ENCODE peak calls at places on chromosomes 3 and 15, in five cellular contexts. Y, R, V, I and C are unnamed samples.

GRCh38 chr15:86165263-86166204 is 85.9 kb downstream of the AGBL1 start:
- DNase-seq in Y (no peak), V (no peak), I (no peak), R (no peak), C (no peak)

GRCh38 chr3:126932188-126932931 is 50.6 kb upstream of the PLXNA1 start:
- DNase-seq in I (no peak), V (peak; percentile 83), R (peak; percentile 14), Y (no peak), C (peak; percentile 38)

GRCh38 chr3:134993011-134993410 is 198.0 kb downstream of the EPHB1 start:
- DNase-seq in Y (no peak), V (no peak), I (no peak), R (no peak), C (no peak)

GRCh38 chr3:153038779-153039178 is 123.2 kb upstream of the RAP2B start:
- DNase-seq in V (no peak), R (no peak), I (no peak), Y (no peak), C (peak; percentile 54)

GRCh38 chr15:95304116-95304873 is 1026.2 kb upstream of the NR2F2 start:
- DNase-seq in Y (peak; percentile 48), R (no peak), V (no peak), I (no peak), C (no peak)

GRCh38 chr3:98721776-98722175 is 41.4 kb upstream of the ST3GAL6 start:
- DNase-seq in I (no peak), R (no peak), Y (no peak), V (no peak), C (no peak)

GRCh38 chr3:15805756-15806266 is 8.0 kb upstream of the ANKRD28 start:
- DNase-seq in I (peak; percentile 33), Y (peak; percentile 43), V (no peak), R (no peak), C (peak; percentile 75)

GRCh38 chr3:52481819-52482521 is 13.2 kb upstream of the STAB1 start:
- DNase-seq in R (peak; percentile 77), I (no peak), V (no peak), Y (no peak), C (no peak)

GRCh38 chr3:114892880-114893279 is 254.2 kb downstream of the ZBTB20 start:
- DNase-seq in V (no peak), Y (no peak), R (no peak), I (no peak), C (no peak)

GRCh38 chr3:108251256-108251655 is 29.0 kb upstream of the IFT57 start:
- DNase-seq in R (no peak), Y (no peak), V (no peak), I (no peak), C (no peak)

GRCh38 chr3:182136008-182136910 is 424.5 kb downstream of the SOX2 start:
- DNase-seq in Y (no peak), R (no peak), I (no peak), V (no peak), C (no peak)

GRCh38 chr15:58932791-58933310 is 628 bp downstream of the SLTM start:
- DNase-seq in R (peak; percentile 69), Y (no peak), I (no peak), V (no peak), C (no peak)

GRCh38 chr15:65332662-65333440 is 28.4 kb downstream of the RNU5B-1 start:
- DNase-seq in R (peak; percentile 27), I (no peak), V (peak; percentile 58), Y (no peak), C (no peak)

GRCh38 chr15:56971571-56971970 is 53.1 kb downstream of the TCF12 start:
- DNase-seq in R (no peak), V (no peak), Y (no peak), I (no peak), C (no peak)

GRCh38 chr3:138118863-138119766 is 3.7 kb upstream of the DZIP1L start:
- DNase-seq in Y (peak; percentile 45), I (peak; percentile 49), R (peak; percentile 85), V (no peak), C (peak; percentile 87)

GRCh38 chr3:131350506-131350905 is 31.1 kb upstream of the NUDT16 start:
- DNase-seq in I (no peak), Y (no peak), R (no peak), V (no peak), C (peak; percentile 37)

GRCh38 chr3:42501321-42501680 is 1.1 kb upstream of the VIPR1 start:
- DNase-seq in I (no peak), V (no peak), R (peak; percentile 47), Y (no peak), C (no peak)

GRCh38 chr3:43086460-43087165 is 19.3 kb downstream of the POMGNT2 start:
- DNase-seq in Y (no peak), V (no peak), I (no peak), R (no peak), C (no peak)

GRCh38 chr3:133283958-133284807 is 115.7 kb upstream of the BFSP2 start:
- DNase-seq in R (no peak), I (no peak), V (no peak), Y (no peak), C (no peak)

GRCh38 chr3:28334552-28334951 is 14.0 kb upstream of the ZCWPW2 start:
- DNase-seq in R (no peak), Y (no peak), I (no peak), V (no peak), C (no peak)

GRCh38 chr15:28945626-28946215 is 59.9 kb downstream of the APBA2 start:
- DNase-seq in V (peak; percentile 36), I (no peak), R (no peak), Y (no peak), C (no peak)

GRCh38 chr3:184716652-184717607 is 5.1 kb upstream of the MAGEF1 start:
- DNase-seq in I (no peak), Y (no peak), R (no peak), V (no peak), C (peak; percentile 51)

GRCh38 chr3:168952551-168952950 is 711.0 kb downstream of the MECOM start:
- DNase-seq in V (no peak), R (no peak), I (no peak), Y (no peak), C (peak; percentile 36)
- TF ChIP-seq CTCF in V (no peak), R (no peak), I (peak; percentile 49), Y (no peak), C (peak; percentile 45)

GRCh38 chr15:92968926-92969664 is 69.0 kb downstream of the CHD2 start:
- DNase-seq in R (no peak), Y (no peak), V (no peak), I (no peak), C (no peak)
- TF ChIP-seq CTCF in R (no peak), Y (peak; percentile 10), V (no peak), I (peak; percentile 27), C (peak; percentile 7)

GRCh38 chr15:80957976-80958375 is 31.6 kb downstream of the MESD start:
- DNase-seq in R (no peak), Y (no peak), I (no peak), V (no peak), C (peak; percentile 53)
- TF ChIP-seq CTCF in R (no peak), Y (no peak), I (no peak), V (no peak), C (no peak)

GRCh38 chr3:45911496-45912226 is 25.3 kb downstream of the CCR9 start:
- DNase-seq in Y (no peak), I (no peak), R (no peak), V (no peak), C (no peak)

GRCh38 chr3:45908761-45909160 is 22.4 kb downstream of the CCR9 start:
- DNase-seq in I (no peak), Y (no peak), V (no peak), R (no peak), C (no peak)

GRCh38 chr3:45910892-45911291 is 24.5 kb downstream of the CCR9 start:
- DNase-seq in V (no peak), Y (no peak), I (no peak), R (no peak), C (no peak)

GRCh38 chr3:45907769-45908705 is 21.7 kb downstream of the CCR9 start:
- DNase-seq in R (no peak), I (no peak), Y (no peak), V (no peak), C (peak; percentile 20)

GRCh38 chr3:45909542-45909941 is 23.2 kb downstream of the CCR9 start:
- DNase-seq in Y (no peak), R (no peak), I (peak; percentile 19), V (no peak), C (no peak)
- TF ChIP-seq CTCF in Y (no peak), R (no peak), I (no peak), V (no peak), C (no peak)

DNA sequence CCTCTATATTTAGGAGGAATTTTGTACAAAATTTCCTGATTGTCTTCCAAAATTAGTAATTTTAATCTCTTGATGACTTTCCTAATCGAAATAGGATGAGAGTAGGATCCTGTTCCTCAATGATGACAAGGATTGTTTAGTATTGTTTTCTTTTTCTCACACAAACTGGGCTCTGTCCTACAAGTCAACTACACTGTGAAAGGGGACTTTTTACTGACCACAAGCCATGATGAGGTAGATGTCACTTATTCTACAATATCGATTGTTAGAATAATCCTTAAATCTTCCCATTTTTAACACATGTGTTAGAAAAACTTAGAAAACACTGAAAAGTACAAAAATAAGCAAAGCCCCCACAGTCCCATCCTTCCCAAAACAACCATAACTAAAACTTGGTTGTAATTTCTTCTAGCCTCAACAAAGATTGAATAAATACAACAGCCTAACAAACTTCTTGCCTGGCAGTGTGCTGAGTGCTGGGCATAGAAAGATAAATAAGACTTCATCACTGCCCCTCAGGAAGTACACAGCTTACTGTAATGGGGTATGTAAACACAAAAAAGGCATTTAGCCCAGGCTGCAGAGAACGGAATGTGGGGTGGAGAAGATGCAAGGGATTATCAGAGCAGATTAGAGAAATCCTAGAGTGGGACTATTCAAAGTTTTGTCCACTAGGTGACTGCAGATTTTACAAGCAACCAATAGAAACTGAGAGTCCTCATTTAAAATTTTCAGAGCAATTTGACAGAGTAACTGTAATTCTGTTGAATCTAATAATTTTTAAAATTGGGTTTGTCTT is 35.6 kb upstream of the TSC22D2 start:
- DNase-seq in V (no peak), Y (no peak), I (peak; percentile 11), R (no peak), C (no peak)
- TF ChIP-seq CTCF in V (peak; percentile 38), Y (peak; percentile 25), I (peak; percentile 57), R (peak; percentile 13), C (no peak)

DNA sequence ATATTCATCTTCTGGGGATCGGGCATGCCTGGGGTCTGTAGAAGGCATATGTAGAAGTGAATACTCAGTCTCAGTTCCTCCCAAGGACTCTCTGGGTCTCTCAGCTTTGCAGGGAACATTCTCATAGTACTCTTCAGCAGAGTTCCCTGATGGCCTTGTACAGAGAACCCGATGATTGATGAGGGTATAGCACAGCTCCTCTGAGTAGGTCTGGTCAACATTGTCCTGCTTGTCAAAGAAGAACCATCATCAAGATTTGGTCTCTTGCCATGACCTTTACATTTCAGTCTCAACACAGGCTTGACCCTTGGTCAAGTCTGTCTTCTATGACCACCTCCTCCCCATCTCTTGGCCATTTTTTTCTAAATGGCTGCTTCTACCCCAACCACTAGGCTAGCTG is 9.5 kb downstream of the GCSAM start:
- DNase-seq in R (no peak), I (peak; percentile 38), V (no peak), Y (no peak), C (no peak)
- TF ChIP-seq CTCF in R (no peak), I (no peak), V (no peak), Y (no peak), C (no peak)